ENCODE peak calls at places on chromosomes 3 and 15, in five cellular contexts. T, Q, X, E and P are unnamed samples.

GRCh38 chr3:41173926-41174702 is 25.2 kb upstream of the CTNNB1 start:
- DNase-seq in Q (no peak), X (no peak), E (no peak), T (no peak), P (no peak)

GRCh38 chr3:50382271-50382670 is 22.9 kb upstream of the TMEM115 start:
- DNase-seq in X (no peak), T (no peak), Q (no peak), E (no peak), P (no peak)

GRCh38 chr3:138468886-138469285 is 34.5 kb downstream of the ESYT3 start:
- DNase-seq in T (peak; percentile 71), E (no peak), X (no peak), Q (peak; percentile 35), P (no peak)

GRCh38 chr3:81173514-81173913 is 587.9 kb downstream of the GBE1 start:
- DNase-seq in Q (peak; percentile 16), T (no peak), X (no peak), E (no peak), P (peak; percentile 8)

GRCh38 chr3:59482001-59482400 is 432.2 kb upstream of the CFAP20DC start:
- DNase-seq in Q (no peak), E (no peak), X (no peak), T (no peak), P (peak; percentile 61)

GRCh38 chr3:31701286-31701685 is 168.6 kb downstream of the STT3B start:
- DNase-seq in X (no peak), E (no peak), T (no peak), Q (no peak), P (no peak)

GRCh38 chr3:4162132-4162531 is 141.0 kb upstream of the SETMAR start:
- DNase-seq in X (no peak), T (no peak), Q (no peak), E (no peak), P (no peak)

GRCh38 chr3:88480822-88481221 is 331.1 kb downstream of the C3orf38 start:
- DNase-seq in X (no peak), T (no peak), Q (peak; percentile 0), E (no peak), P (no peak)

GRCh38 chr3:192422321-192422997 is 304.9 kb downstream of the FGF12 start:
- DNase-seq in T (no peak), E (no peak), Q (peak; percentile 21), X (no peak), P (peak; percentile 64)

GRCh38 chr3:143471705-143472104 is 352.1 kb downstream of the CHST2 start:
- DNase-seq in Q (no peak), X (no peak), T (no peak), E (no peak), P (no peak)

GRCh38 chr3:151639096-151639740 is 94.5 kb upstream of the AADACL2 start:
- DNase-seq in T (no peak), Q (no peak), X (no peak), E (no peak), P (no peak)

GRCh38 chr3:146177072-146177936 is 16.3 kb upstream of the PLOD2 start:
- DNase-seq in T (peak; percentile 35), X (no peak), Q (no peak), E (peak; percentile 40), P (peak; percentile 64)

GRCh38 chr3:114435733-114436132 is 141.9 kb downstream of the TIGIT start:
- DNase-seq in T (no peak), Q (no peak), E (no peak), X (no peak), P (peak; percentile 14)

DNA sequence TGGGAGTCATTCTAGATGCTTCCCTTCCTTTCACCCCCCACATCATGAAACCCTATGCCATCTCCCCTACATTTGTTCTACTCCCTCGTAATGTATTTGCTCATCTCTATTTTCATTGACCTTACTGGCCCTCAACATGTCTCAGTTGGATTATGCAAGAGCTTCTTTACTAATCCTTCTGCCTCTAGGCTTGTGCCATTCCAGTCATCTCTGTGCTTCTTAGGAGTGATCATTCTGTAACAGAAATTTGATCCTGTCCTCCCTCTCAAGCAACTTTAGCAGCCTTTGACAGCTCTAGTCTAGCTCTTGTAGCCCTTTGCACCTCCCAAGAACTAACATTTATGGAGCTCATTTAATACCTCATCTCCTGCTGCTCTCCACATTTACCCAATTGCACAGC is 64.7 kb downstream of the ISL2 start:
- DNase-seq in X (no peak), Q (peak; percentile 64), T (no peak), E (no peak), P (peak; percentile 56)
- TF ChIP-seq CTCF in X (no peak), Q (no peak), T (no peak), E (no peak), P (no peak)

GRCh38 chr15:58046467-58046866 is 19.0 kb downstream of the ALDH1A2 start:
- DNase-seq in X (no peak), E (no peak), T (no peak), Q (no peak), P (no peak)
- TF ChIP-seq CTCF in X (no peak), E (no peak), T (no peak), Q (no peak), P (no peak)

GRCh38 chr15:88637436-88637835 is 1.4 kb upstream of the ISG20 start:
- DNase-seq in Q (no peak), T (peak; percentile 10), E (no peak), X (no peak), P (no peak)

GRCh38 chr15:88636654-88637053 is 2.2 kb upstream of the ISG20 start:
- DNase-seq in T (peak; percentile 13), Q (peak; percentile 7), X (no peak), E (no peak), P (peak; percentile 36)

GRCh38 chr15:88637841-88638625 is 783 bp upstream of the ISG20 start:
- DNase-seq in Q (no peak), T (no peak), X (no peak), E (no peak), P (no peak)

GRCh38 chr15:88636039-88636438 is 2.8 kb upstream of the ISG20 start:
- DNase-seq in Q (peak; percentile 89), E (no peak), T (peak; percentile 58), X (no peak), P (peak; percentile 84)

GRCh38 chr15:88638626-88639372 is at the start of gene ISG20:
- DNase-seq in X (peak; percentile 92), T (peak; percentile 94), Q (peak; percentile 98), E (peak; percentile 88), P (peak; percentile 97)
- TF ChIP-seq CTCF in X (peak; percentile 44), T (peak; percentile 34), Q (peak; percentile 23), E (peak; percentile 49), P (peak; percentile 64)

DNA sequence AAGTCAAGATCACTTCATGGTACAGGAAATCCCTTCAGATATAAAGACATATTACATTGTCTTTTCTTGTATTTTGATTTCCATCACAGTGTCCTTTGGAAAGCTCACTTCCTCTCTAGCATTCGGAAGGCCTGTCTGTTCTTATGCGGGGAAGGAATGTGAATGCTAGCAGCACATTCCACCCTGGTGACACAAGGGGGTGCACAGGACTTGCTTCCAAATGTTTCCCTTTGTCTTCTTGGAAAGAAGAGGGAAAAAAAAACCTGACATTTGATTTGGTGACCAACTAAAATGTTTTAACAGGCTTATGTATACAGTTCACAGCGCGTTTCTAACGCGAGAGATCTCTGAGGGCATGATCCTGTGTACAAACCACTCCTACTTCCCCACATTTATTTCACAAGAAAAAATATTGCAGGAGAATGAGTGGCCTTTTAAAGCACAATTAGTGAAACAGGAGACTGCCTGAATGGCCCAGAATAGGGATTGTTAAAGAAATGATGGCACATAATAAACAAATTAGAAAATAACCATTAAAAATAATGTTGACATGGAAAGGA is 107.5 kb upstream of the FXR1 start:
- DNase-seq in T (no peak), E (no peak), Q (peak; percentile 55), X (no peak), P (peak; percentile 57)
- TF ChIP-seq CTCF in T (peak; percentile 48), E (peak; percentile 63), Q (peak; percentile 57), X (no peak), P (peak; percentile 34)

DNA sequence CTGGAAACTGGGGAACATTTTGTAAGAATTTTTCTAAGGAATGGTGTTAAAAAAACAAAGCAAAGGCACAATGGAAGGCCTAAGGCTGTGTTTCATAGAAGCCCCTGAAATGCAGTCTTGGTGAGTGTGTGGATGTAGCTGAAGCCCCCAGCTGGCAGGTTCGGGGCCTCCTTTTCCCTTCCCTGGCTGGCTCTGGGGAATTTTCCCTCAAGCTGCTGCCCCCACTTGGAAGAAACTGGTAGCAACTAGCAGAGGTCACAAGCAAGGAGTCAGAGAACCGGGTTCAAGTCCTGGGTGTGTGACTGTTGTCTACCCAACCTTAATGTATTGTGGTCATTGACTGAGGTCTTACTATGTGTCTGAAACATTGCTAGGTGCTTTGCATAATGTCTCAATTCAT is 85.3 kb upstream of the MYZAP start:
- DNase-seq in Q (peak; percentile 3), X (no peak), E (no peak), T (no peak), P (no peak)
- TF ChIP-seq CTCF in Q (no peak), X (no peak), E (peak; percentile 28), T (no peak), P (peak; percentile 25)